ENCODE peak calls at places on chromosomes 16 and 17, in four cellular contexts. F is SJSA1; T is activated gamma-delta T cell treated with anti-CD3 and anti-CD28 coated beads, Interleukin-2, amount 50 U/mL, for 16 hours; P is AG10803. G is an unnamed sample.

GRCh38 chr17:62650587-62650986 is 23.1 kb downstream of the MRC2 start:
- DNase-seq in F (no peak), T (no peak), P (no peak), G (no peak)

GRCh38 chr16:49649013-49649785 is 206.7 kb downstream of the ZNF423 start:
- DNase-seq in F (no peak), T (no peak), P (no peak), G (no peak)

GRCh38 chr16:85205747-85206471 is 93.6 kb upstream of the CIBAR2 start:
- DNase-seq in F (no peak), T (no peak), P (no peak), G (no peak)

GRCh38 chr17:81440511-81441244 is 45.4 kb downstream of the BAHCC1 start:
- DNase-seq in F (no peak), T (no peak), P (no peak), G (no peak)

GRCh38 chr16:2514333-2515179 is 804 bp downstream of the ATP6V0C start:
- DNase-seq in F (no peak), T (peak; percentile 26), P (no peak), G (peak; percentile 28)

GRCh38 chr16:11014159-11014558 is 69.8 kb downstream of the CLEC16A start:
- DNase-seq in F (no peak), T (no peak), P (no peak), G (no peak)

GRCh38 chr16:50371936-50372595 is 3.3 kb upstream of the BRD7 start:
- DNase-seq in F (no peak), T (no peak), P (peak; percentile 43), G (no peak)

GRCh38 chr17:77456951-77457548 is 316.3 kb downstream of the SEC14L1 start:
- DNase-seq in F (no peak), T (no peak), P (no peak), G (no peak)

GRCh38 chr17:82231562-82232321 is 2.9 kb downstream of the SLC16A3 start:
- DNase-seq in F (peak; percentile 71), T (no peak), P (peak; percentile 51), G (no peak)

GRCh38 chr17:67316776-67317175 is 49.6 kb downstream of the PSMD12 start:
- DNase-seq in F (no peak), T (no peak), P (no peak), G (no peak)

GRCh38 chr16:86826931-86827330 is 248.6 kb downstream of the FOXL1 start:
- DNase-seq in F (no peak), T (no peak), P (peak; percentile 10), G (no peak)

GRCh38 chr16:67760831-67761230 is 41.7 kb upstream of the GFOD2 start:
- DNase-seq in F (no peak), T (no peak), P (no peak), G (no peak)

GRCh38 chr16:82050909-82051357 is 15.9 kb downstream of the HSD17B2 start:
- DNase-seq in F (no peak), T (no peak), P (no peak), G (no peak)

GRCh38 chr17:33334703-33335102 is 41.6 kb upstream of the ASIC2 start:
- DNase-seq in F (no peak), T (no peak), P (no peak), G (no peak)

GRCh38 chr17:78997231-78997741 is 12.3 kb downstream of the CANT1 start:
- DNase-seq in F (no peak), T (no peak), P (no peak), G (no peak)

GRCh38 chr16:85395913-85396878 is 216.9 kb upstream of the GSE1 start:
- DNase-seq in F (no peak), T (no peak), P (peak; percentile 57), G (no peak)

GRCh38 chr17:78532922-78533640 is 44.1 kb downstream of the DNAH17 start:
- DNase-seq in F (peak; percentile 35), T (no peak), P (peak; percentile 50), G (no peak)

GRCh38 chr16:65666132-65666869 is 544.4 kb upstream of the CDH11 start:
- DNase-seq in F (no peak), T (no peak), P (no peak), G (no peak)

GRCh38 chr17:15914400-15915165 is 30.3 kb upstream of the ADORA2B start:
- DNase-seq in F (peak; percentile 68), T (no peak), P (peak; percentile 24), G (no peak)

GRCh38 chr16:30025574-30025973 is 2.6 kb downstream of the C16orf92 start:
- DNase-seq in F (no peak), T (no peak), P (no peak), G (no peak)

GRCh38 chr16:31496670-31497069 is 11.5 kb downstream of the RUSF1 start:
- DNase-seq in F (no peak), T (no peak), P (no peak), G (no peak)

GRCh38 chr16:58421529-58421928 is 29.3 kb downstream of the GINS3 start:
- DNase-seq in F (no peak), T (no peak), P (peak; percentile 49), G (no peak)

GRCh38 chr16:59296002-59296401 is 561.9 kb upstream of the GOT2 start:
- DNase-seq in F (peak; percentile 35), T (no peak), P (peak; percentile 8), G (no peak)

G was measured in activated T-helper 9 cell treated with anti-CD3 and anti-CD28 coated beads, Interleukin-2, amount 50 U/mL, for 16 hours.